ENCODE peak calls at places on chromosomes 6 and 20, in eight cellular contexts. One of them, this sample, is unnamed.

GRCh38 chr6:138162104-138162946 is 586 bp downstream of the ARFGEF3 start:
- DNase-seq in fibroblast of lung: peak
- DNase-seq in CD4-positive, CD25-positive, alpha-beta regulatory T cell: no peak
- DNase-seq in bronchial epithelial cell: peak
- DNase-seq in PC-9: peak
- DNase-seq in left ventricle myocardium inferior: no peak
- DNase-seq in HCT116: no peak
- DNase-seq in AG10803: no peak
- DNase-seq in this sample: peak

GRCh38 chr6:394641-395289 is 3.2 kb downstream of the IRF4 start:
- DNase-seq in fibroblast of lung: no peak
- DNase-seq in CD4-positive, CD25-positive, alpha-beta regulatory T cell: no peak
- DNase-seq in bronchial epithelial cell: no peak
- DNase-seq in PC-9: no peak
- DNase-seq in left ventricle myocardium inferior: no peak
- DNase-seq in HCT116: no peak
- DNase-seq in AG10803: no peak
- DNase-seq in this sample: no peak

GRCh38 chr6:132733288-132733687 is 19.4 kb upstream of the VNN1 start:
- DNase-seq in fibroblast of lung: no peak
- DNase-seq in CD4-positive, CD25-positive, alpha-beta regulatory T cell: no peak
- DNase-seq in bronchial epithelial cell: no peak
- DNase-seq in PC-9: no peak
- DNase-seq in left ventricle myocardium inferior: no peak
- DNase-seq in HCT116: no peak
- DNase-seq in AG10803: no peak
- DNase-seq in this sample: no peak

GRCh38 chr6:84539122-84539856 is 225.1 kb downstream of the TBX18 start:
- DNase-seq in fibroblast of lung: no peak
- DNase-seq in CD4-positive, CD25-positive, alpha-beta regulatory T cell: no peak
- DNase-seq in bronchial epithelial cell: no peak
- DNase-seq in PC-9: no peak
- DNase-seq in left ventricle myocardium inferior: no peak
- DNase-seq in HCT116: no peak
- DNase-seq in AG10803: peak
- DNase-seq in this sample: no peak

GRCh38 chr20:49616154-49617007 is 48.4 kb upstream of the PTGIS start:
- DNase-seq in fibroblast of lung: no peak
- DNase-seq in CD4-positive, CD25-positive, alpha-beta regulatory T cell: no peak
- DNase-seq in bronchial epithelial cell: no peak
- DNase-seq in PC-9: no peak
- DNase-seq in left ventricle myocardium inferior: no peak
- DNase-seq in HCT116: no peak
- DNase-seq in AG10803: no peak
- DNase-seq in this sample: no peak

GRCh38 chr20:10922521-10922920 is 248.7 kb upstream of the JAG1 start:
- DNase-seq in fibroblast of lung: no peak
- DNase-seq in CD4-positive, CD25-positive, alpha-beta regulatory T cell: no peak
- DNase-seq in bronchial epithelial cell: no peak
- DNase-seq in PC-9: no peak
- DNase-seq in left ventricle myocardium inferior: no peak
- DNase-seq in HCT116: no peak
- DNase-seq in AG10803: peak
- DNase-seq in this sample: no peak

GRCh38 chr6:12590901-12591300 is 125.7 kb upstream of the PHACTR1 start:
- DNase-seq in fibroblast of lung: peak
- DNase-seq in CD4-positive, CD25-positive, alpha-beta regulatory T cell: no peak
- DNase-seq in bronchial epithelial cell: no peak
- DNase-seq in PC-9: no peak
- DNase-seq in left ventricle myocardium inferior: no peak
- DNase-seq in HCT116: no peak
- DNase-seq in AG10803: peak
- DNase-seq in this sample: no peak

GRCh38 chr6:16136536-16137450 is 7.9 kb downstream of the MYLIP start:
- DNase-seq in fibroblast of lung: peak
- DNase-seq in CD4-positive, CD25-positive, alpha-beta regulatory T cell: peak
- DNase-seq in bronchial epithelial cell: peak
- DNase-seq in PC-9: peak
- DNase-seq in left ventricle myocardium inferior: no peak
- DNase-seq in HCT116: peak
- DNase-seq in AG10803: peak
- DNase-seq in this sample: peak

GRCh38 chr6:2403546-2403945 is 158.1 kb upstream of the GMDS start:
- DNase-seq in fibroblast of lung: no peak
- DNase-seq in CD4-positive, CD25-positive, alpha-beta regulatory T cell: no peak
- DNase-seq in bronchial epithelial cell: no peak
- DNase-seq in PC-9: no peak
- DNase-seq in left ventricle myocardium inferior: no peak
- DNase-seq in HCT116: no peak
- DNase-seq in AG10803: no peak
- DNase-seq in this sample: no peak

GRCh38 chr6:108568101-108568500 is 7.4 kb downstream of the FOXO3 start:
- DNase-seq in fibroblast of lung: no peak
- DNase-seq in CD4-positive, CD25-positive, alpha-beta regulatory T cell: no peak
- DNase-seq in bronchial epithelial cell: no peak
- DNase-seq in PC-9: no peak
- DNase-seq in left ventricle myocardium inferior: no peak
- DNase-seq in HCT116: no peak
- DNase-seq in AG10803: no peak
- DNase-seq in this sample: no peak
- H3K4me3 ChIP-seq in fibroblast of lung: no peak
- H3K4me3 ChIP-seq in CD4-positive, CD25-positive, alpha-beta regulatory T cell: no peak
- H3K4me3 ChIP-seq in bronchial epithelial cell: no peak
- H3K4me3 ChIP-seq in PC-9: no peak
- H3K4me3 ChIP-seq in left ventricle myocardium inferior: no peak
- H3K4me3 ChIP-seq in HCT116: no peak
- H3K4me3 ChIP-seq in AG10803: no peak
- H3K4me3 ChIP-seq in this sample: no peak

DNA sequence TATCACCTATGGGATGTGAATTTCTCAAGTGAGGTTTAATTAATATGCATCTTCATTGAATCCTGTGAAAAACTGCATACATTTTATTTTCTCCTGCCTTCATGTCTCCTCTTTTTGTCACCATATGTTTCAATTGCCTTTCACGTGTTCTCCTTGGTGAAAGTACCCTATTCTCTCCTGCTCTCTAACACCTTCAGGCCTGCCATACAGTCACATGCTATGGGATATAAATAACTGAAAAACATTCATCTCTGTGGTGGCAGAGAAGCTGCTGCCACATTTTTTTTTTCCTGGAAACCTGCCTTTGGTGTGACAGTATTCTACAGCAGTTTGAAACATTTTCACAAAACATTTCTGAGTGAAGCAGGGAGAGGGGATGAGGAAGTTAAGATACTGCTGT is 44.7 kb upstream of the FBXL4 start:
- DNase-seq in fibroblast of lung: no peak
- DNase-seq in CD4-positive, CD25-positive, alpha-beta regulatory T cell: no peak
- DNase-seq in bronchial epithelial cell: no peak
- DNase-seq in PC-9: no peak
- DNase-seq in left ventricle myocardium inferior: no peak
- DNase-seq in HCT116: no peak
- DNase-seq in AG10803: no peak
- DNase-seq in this sample: no peak
- H3K4me3 ChIP-seq in fibroblast of lung: no peak
- H3K4me3 ChIP-seq in CD4-positive, CD25-positive, alpha-beta regulatory T cell: no peak
- H3K4me3 ChIP-seq in bronchial epithelial cell: no peak
- H3K4me3 ChIP-seq in PC-9: no peak
- H3K4me3 ChIP-seq in left ventricle myocardium inferior: no peak
- H3K4me3 ChIP-seq in HCT116: no peak
- H3K4me3 ChIP-seq in AG10803: no peak
- H3K4me3 ChIP-seq in this sample: no peak

GRCh38 chr6:51995214-51995735 is 92.1 kb downstream of the PKHD1 start:
- DNase-seq in fibroblast of lung: no peak
- DNase-seq in CD4-positive, CD25-positive, alpha-beta regulatory T cell: no peak
- DNase-seq in bronchial epithelial cell: no peak
- DNase-seq in PC-9: no peak
- DNase-seq in left ventricle myocardium inferior: no peak
- DNase-seq in HCT116: no peak
- DNase-seq in AG10803: no peak
- DNase-seq in this sample: no peak
- H3K4me3 ChIP-seq in fibroblast of lung: no peak
- H3K4me3 ChIP-seq in CD4-positive, CD25-positive, alpha-beta regulatory T cell: no peak
- H3K4me3 ChIP-seq in bronchial epithelial cell: no peak
- H3K4me3 ChIP-seq in PC-9: no peak
- H3K4me3 ChIP-seq in left ventricle myocardium inferior: no peak
- H3K4me3 ChIP-seq in HCT116: no peak
- H3K4me3 ChIP-seq in AG10803: no peak
- H3K4me3 ChIP-seq in this sample: no peak

DNA sequence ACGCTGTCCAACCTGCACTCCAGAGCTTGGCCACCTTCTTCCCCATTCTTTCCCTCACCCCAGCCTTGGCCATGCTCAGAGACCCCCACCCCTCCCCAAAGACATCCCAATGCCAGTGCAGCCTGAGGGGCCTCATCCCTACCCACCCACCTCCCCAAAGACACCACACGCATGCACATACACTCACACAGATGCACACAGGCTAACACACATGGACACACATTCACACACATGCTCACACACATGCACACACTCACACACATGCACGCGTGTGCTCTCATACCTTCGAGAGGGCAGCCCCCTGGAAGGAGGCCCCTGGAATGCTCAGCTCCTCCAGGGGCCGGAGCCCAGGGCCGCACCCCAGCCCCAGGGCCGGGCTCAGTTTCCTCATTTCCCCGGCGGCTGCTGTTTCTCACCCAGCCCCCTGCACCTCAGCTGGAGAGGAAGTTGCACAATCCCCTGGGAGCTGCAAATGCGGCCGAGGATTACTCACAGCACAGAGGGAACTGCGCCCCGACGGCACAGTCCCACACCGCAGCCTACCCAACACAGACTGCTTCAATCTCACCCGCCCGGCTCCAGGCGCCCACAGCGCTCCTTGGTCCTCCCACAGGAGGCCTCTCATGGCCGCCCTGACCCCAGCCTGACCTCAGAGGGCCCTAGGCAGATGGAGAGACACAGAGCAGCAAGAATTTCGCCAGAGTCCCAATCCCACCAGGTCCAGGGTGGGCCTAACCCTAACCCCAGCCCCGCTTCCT is 12.1 kb downstream of the TFEB start:
- DNase-seq in fibroblast of lung: peak
- DNase-seq in CD4-positive, CD25-positive, alpha-beta regulatory T cell: no peak
- DNase-seq in bronchial epithelial cell: peak
- DNase-seq in PC-9: peak
- DNase-seq in left ventricle myocardium inferior: peak
- DNase-seq in HCT116: no peak
- DNase-seq in AG10803: peak
- DNase-seq in this sample: peak
- H3K4me3 ChIP-seq in fibroblast of lung: no peak
- H3K4me3 ChIP-seq in CD4-positive, CD25-positive, alpha-beta regulatory T cell: no peak
- H3K4me3 ChIP-seq in bronchial epithelial cell: no peak
- H3K4me3 ChIP-seq in PC-9: no peak
- H3K4me3 ChIP-seq in left ventricle myocardium inferior: peak
- H3K4me3 ChIP-seq in HCT116: no peak
- H3K4me3 ChIP-seq in AG10803: peak
- H3K4me3 ChIP-seq in this sample: no peak

DNA sequence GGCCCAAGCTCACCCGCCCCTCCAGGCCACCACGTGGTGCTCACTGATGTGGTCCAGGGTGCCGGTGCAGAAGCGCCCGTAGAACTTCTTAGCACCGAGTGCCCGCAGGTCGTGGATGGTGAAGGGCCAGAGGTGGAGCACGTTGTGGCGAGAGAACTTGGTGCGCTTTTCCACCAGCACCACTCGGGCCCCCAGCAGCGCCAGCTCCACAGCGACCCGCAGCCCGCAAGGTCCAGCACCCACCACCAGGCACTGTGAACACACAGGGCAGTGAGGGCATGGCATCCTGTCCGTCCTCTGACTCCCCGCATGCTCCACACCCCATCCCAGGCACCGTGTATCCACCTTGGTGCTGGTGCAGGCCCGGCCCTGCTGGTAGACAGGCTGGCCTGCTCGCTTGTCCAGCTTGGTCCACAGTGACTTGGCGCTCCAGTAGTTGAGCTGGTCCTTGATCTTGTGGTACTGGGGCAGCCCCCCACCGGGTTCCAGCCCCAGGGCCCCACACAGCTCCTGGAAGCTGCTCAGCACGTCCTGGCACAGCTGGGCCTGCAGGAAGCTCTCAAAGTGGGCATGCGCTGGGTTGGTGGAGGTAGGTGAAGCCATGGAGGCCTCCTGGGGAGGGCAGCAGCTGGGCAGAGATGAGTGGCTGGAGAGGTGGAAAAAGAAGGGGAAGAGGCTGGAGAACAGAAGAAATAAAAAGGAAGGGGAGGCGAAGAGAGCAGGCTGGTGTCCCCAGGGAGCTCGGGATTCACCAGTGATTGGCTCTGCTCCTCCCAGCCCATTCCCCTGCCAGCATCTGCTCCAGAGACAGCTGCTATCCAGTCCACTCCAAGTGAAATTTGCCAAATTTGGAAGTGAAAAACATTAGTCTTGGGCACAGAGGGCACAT is 1.7 kb downstream of the MICAL1 start:
- DNase-seq in fibroblast of lung: no peak
- DNase-seq in CD4-positive, CD25-positive, alpha-beta regulatory T cell: no peak
- DNase-seq in bronchial epithelial cell: no peak
- DNase-seq in PC-9: no peak
- DNase-seq in left ventricle myocardium inferior: peak
- DNase-seq in HCT116: no peak
- DNase-seq in AG10803: peak
- DNase-seq in this sample: no peak
- H3K4me3 ChIP-seq in fibroblast of lung: peak
- H3K4me3 ChIP-seq in CD4-positive, CD25-positive, alpha-beta regulatory T cell: peak
- H3K4me3 ChIP-seq in bronchial epithelial cell: no peak
- H3K4me3 ChIP-seq in PC-9: no peak
- H3K4me3 ChIP-seq in left ventricle myocardium inferior: peak
- H3K4me3 ChIP-seq in HCT116: peak
- H3K4me3 ChIP-seq in AG10803: peak
- H3K4me3 ChIP-seq in this sample: peak

GRCh38 chr6:51350308-51350904 is 531.7 kb downstream of the TFAP2B start:
- DNase-seq in fibroblast of lung: no peak
- DNase-seq in CD4-positive, CD25-positive, alpha-beta regulatory T cell: no peak
- DNase-seq in bronchial epithelial cell: peak
- DNase-seq in PC-9: no peak
- DNase-seq in left ventricle myocardium inferior: no peak
- DNase-seq in HCT116: no peak
- DNase-seq in AG10803: peak
- DNase-seq in this sample: peak
- H3K4me3 ChIP-seq in fibroblast of lung: no peak
- H3K4me3 ChIP-seq in CD4-positive, CD25-positive, alpha-beta regulatory T cell: no peak
- H3K4me3 ChIP-seq in bronchial epithelial cell: no peak
- H3K4me3 ChIP-seq in PC-9: no peak
- H3K4me3 ChIP-seq in left ventricle myocardium inferior: no peak
- H3K4me3 ChIP-seq in HCT116: no peak
- H3K4me3 ChIP-seq in AG10803: no peak
- H3K4me3 ChIP-seq in this sample: no peak